ENCODE peak calls at places on chromosomes 4 and X, in six cellular contexts. One of them, this sample, is unnamed.
A peak's percentile ranks its signal among the peaks of the same experiment; 100 is the strongest.

GRCh38 chrX:68365356-68365755 is 67.9 kb downstream of the OPHN1 start:
- DNase-seq in IMR-90: peak; percentile 47
- DNase-seq in H9: no peak
- DNase-seq in trophoblast cell: no peak
- DNase-seq in H1: no peak
- DNase-seq in neuronal stem cell: no peak
- DNase-seq in this sample: peak; percentile 59

GRCh38 chr4:40058121-40058520 is 1.5 kb downstream of the N4BP2 start:
- DNase-seq in IMR-90: no peak
- DNase-seq in H9: no peak
- DNase-seq in trophoblast cell: no peak
- DNase-seq in H1: no peak
- DNase-seq in neuronal stem cell: no peak
- DNase-seq in this sample: no peak

GRCh38 chr4:14874990-14875389 is 127.3 kb upstream of the CPEB2 start:
- DNase-seq in IMR-90: no peak
- DNase-seq in H9: no peak
- DNase-seq in trophoblast cell: no peak
- DNase-seq in H1: no peak
- DNase-seq in neuronal stem cell: no peak
- DNase-seq in this sample: no peak

GRCh38 chr4:54929459-54929858 is 195.9 kb downstream of the KDR start:
- DNase-seq in IMR-90: no peak
- DNase-seq in H9: no peak
- DNase-seq in trophoblast cell: no peak
- DNase-seq in H1: no peak
- DNase-seq in neuronal stem cell: no peak
- DNase-seq in this sample: no peak

GRCh38 chrX:19990225-19990518 is 689 bp downstream of the BCLAF3 start:
- DNase-seq in IMR-90: no peak
- DNase-seq in H9: no peak
- DNase-seq in trophoblast cell: no peak
- DNase-seq in H1: no peak
- DNase-seq in neuronal stem cell: no peak
- DNase-seq in this sample: peak; percentile 5

GRCh38 chr4:2093265-2093664 is 34.1 kb downstream of the NAT8L start:
- DNase-seq in IMR-90: no peak
- DNase-seq in H9: no peak
- DNase-seq in trophoblast cell: no peak
- DNase-seq in H1: no peak
- DNase-seq in neuronal stem cell: no peak
- DNase-seq in this sample: no peak

GRCh38 chr4:142563682-142564291 is 282.3 kb downstream of the INPP4B start:
- DNase-seq in IMR-90: peak; percentile 36
- DNase-seq in H9: no peak
- DNase-seq in trophoblast cell: peak; percentile 34
- DNase-seq in H1: no peak
- DNase-seq in neuronal stem cell: no peak
- DNase-seq in this sample: no peak

GRCh38 chrX:109774706-109775105 is 41.6 kb upstream of the ACSL4 start:
- DNase-seq in IMR-90: peak; percentile 77
- DNase-seq in H9: no peak
- DNase-seq in trophoblast cell: no peak
- DNase-seq in H1: no peak
- DNase-seq in neuronal stem cell: no peak
- DNase-seq in this sample: peak; percentile 76

GRCh38 chrX:40154853-40155616 is 57.3 kb upstream of the BCOR start:
- DNase-seq in IMR-90: peak; percentile 50
- DNase-seq in H9: peak; percentile 75
- DNase-seq in trophoblast cell: peak; percentile 68
- DNase-seq in H1: peak; percentile 52
- DNase-seq in neuronal stem cell: no peak
- DNase-seq in this sample: peak; percentile 77

GRCh38 chrX:41043950-41044349 is 41.3 kb upstream of the USP9X start:
- DNase-seq in IMR-90: peak; percentile 84
- DNase-seq in H9: no peak
- DNase-seq in trophoblast cell: no peak
- DNase-seq in H1: no peak
- DNase-seq in neuronal stem cell: no peak
- DNase-seq in this sample: no peak

GRCh38 chrX:29435396-29435795 is 780.0 kb upstream of the MAGEB2 start:
- DNase-seq in IMR-90: peak; percentile 37
- DNase-seq in H9: no peak
- DNase-seq in trophoblast cell: no peak
- DNase-seq in H1: no peak
- DNase-seq in neuronal stem cell: no peak
- DNase-seq in this sample: peak; percentile 8

GRCh38 chrX:130082244-130083106 is 27.8 kb downstream of the ELF4 start:
- DNase-seq in IMR-90: no peak
- DNase-seq in H9: no peak
- DNase-seq in trophoblast cell: no peak
- DNase-seq in H1: no peak
- DNase-seq in neuronal stem cell: no peak
- DNase-seq in this sample: peak; percentile 46

GRCh38 chrX:133786382-133786781 is 199.0 kb downstream of the GPC3 start:
- DNase-seq in IMR-90: no peak
- DNase-seq in H9: no peak
- DNase-seq in trophoblast cell: no peak
- DNase-seq in H1: no peak
- DNase-seq in neuronal stem cell: no peak
- DNase-seq in this sample: no peak

GRCh38 chrX:143634701-143635442 is 1.0 kb downstream of the SLITRK4 start:
- DNase-seq in IMR-90: no peak
- DNase-seq in H9: peak; percentile 40
- DNase-seq in trophoblast cell: no peak
- DNase-seq in H1: no peak
- DNase-seq in neuronal stem cell: peak; percentile 49
- DNase-seq in this sample: peak; percentile 28

GRCh38 chrX:2497961-2498780 is 2.6 kb downstream of the DHRSX start:
- DNase-seq in IMR-90: peak; percentile 23
- DNase-seq in H9: no peak
- DNase-seq in trophoblast cell: no peak
- DNase-seq in H1: no peak
- DNase-seq in neuronal stem cell: no peak
- DNase-seq in this sample: peak; percentile 49

GRCh38 chr4:157075811-157076577 is at the start of gene GLRB:
- DNase-seq in IMR-90: peak; percentile 11
- DNase-seq in H9: peak; percentile 53
- DNase-seq in trophoblast cell: peak; percentile 9
- DNase-seq in H1: peak; percentile 69
- DNase-seq in neuronal stem cell: peak; percentile 31
- DNase-seq in this sample: peak; percentile 48
- H3K18ac ChIP-seq in IMR-90: peak within 1 kb of the TSS; percentile 74
- H3K18ac ChIP-seq in H9: no peak within 1 kb of the TSS
- H3K18ac ChIP-seq in trophoblast cell: no peak within 1 kb of the TSS
- H3K18ac ChIP-seq in H1: no peak within 1 kb of the TSS
- H3K18ac ChIP-seq in neuronal stem cell: peak within 1 kb of the TSS; percentile 87
- H3K18ac ChIP-seq in this sample: peak within 1 kb of the TSS; percentile 23

DNA sequence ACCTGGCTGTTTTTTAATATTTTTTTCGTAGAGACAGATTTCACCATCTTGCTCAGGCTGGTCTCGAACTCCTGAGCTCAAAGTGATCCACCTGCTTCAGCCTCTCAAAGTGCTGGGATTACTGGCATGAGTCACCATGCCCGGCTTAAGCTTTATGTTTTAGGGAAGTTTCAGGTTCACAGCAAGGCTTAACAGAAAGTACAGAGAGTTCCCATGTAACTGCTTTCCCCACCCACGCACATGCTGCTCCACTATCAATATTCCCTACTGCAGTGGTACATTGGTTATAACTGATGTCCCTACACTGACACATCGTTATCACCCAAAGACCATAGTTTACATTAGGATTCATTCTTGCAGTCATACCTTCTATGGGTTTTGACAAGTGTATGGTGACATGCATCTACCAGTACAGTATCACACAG is 62.7 kb downstream of the PRPS1 start:
- DNase-seq in IMR-90: no peak
- DNase-seq in H9: no peak
- DNase-seq in trophoblast cell: no peak
- DNase-seq in H1: no peak
- DNase-seq in neuronal stem cell: no peak
- DNase-seq in this sample: no peak
- H3K14ac ChIP-seq in IMR-90: no peak overlapping the region
- H3K14ac ChIP-seq in H9: no peak overlapping the region
- H3K14ac ChIP-seq in trophoblast cell: no peak overlapping the region
- H3K14ac ChIP-seq in H1: no peak overlapping the region
- H3K14ac ChIP-seq in neuronal stem cell: no peak overlapping the region
- H3K14ac ChIP-seq in this sample: no peak overlapping the region

GRCh38 chr4:82360298-82361177 is 13.3 kb downstream of the HNRNPD start:
- DNase-seq in IMR-90: peak; percentile 29
- DNase-seq in H9: no peak
- DNase-seq in trophoblast cell: no peak
- DNase-seq in H1: no peak
- DNase-seq in neuronal stem cell: peak; percentile 46
- DNase-seq in this sample: peak; percentile 70

GRCh38 chr4:82367438-82368097 is 6.2 kb downstream of the HNRNPD start:
- DNase-seq in IMR-90: no peak
- DNase-seq in H9: no peak
- DNase-seq in trophoblast cell: no peak
- DNase-seq in H1: no peak
- DNase-seq in neuronal stem cell: no peak
- DNase-seq in this sample: no peak

GRCh38 chr4:82362565-82362964 is 11.2 kb downstream of the HNRNPD start:
- DNase-seq in IMR-90: no peak
- DNase-seq in H9: no peak
- DNase-seq in trophoblast cell: no peak
- DNase-seq in H1: no peak
- DNase-seq in neuronal stem cell: no peak
- DNase-seq in this sample: no peak

GRCh38 chr4:82358773-82359324 is 14.9 kb downstream of the HNRNPD start:
- DNase-seq in IMR-90: no peak
- DNase-seq in H9: no peak
- DNase-seq in trophoblast cell: no peak
- DNase-seq in H1: no peak
- DNase-seq in neuronal stem cell: no peak
- DNase-seq in this sample: no peak

DNA sequence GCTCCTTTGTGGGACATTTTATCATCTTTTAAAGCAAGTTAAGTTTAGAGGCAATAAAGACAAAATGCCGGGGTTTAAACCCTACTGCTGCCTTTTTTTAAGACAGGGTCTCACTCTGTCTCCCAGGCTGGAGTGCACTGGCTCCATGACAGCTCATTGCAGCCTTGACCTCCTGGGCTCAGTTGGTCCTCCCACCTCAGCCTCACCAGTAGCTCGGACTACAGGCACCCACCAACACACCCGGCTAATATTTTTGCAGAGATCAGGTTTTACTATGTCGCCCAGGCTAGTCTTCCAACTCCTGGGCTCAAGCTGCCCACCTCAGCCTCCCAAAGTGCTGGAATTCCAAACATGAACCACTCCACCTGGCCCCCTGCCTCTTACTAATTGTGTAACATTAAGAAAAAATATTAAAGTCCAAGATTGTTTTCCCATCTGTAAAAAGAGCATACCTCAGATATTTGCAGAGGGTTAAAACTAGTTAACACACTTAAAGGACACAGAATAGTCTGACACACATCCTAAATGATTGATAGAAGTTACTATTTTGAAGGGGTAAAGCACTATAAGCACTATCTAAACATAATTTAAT is 9.8 kb downstream of the HNRNPD start:
- DNase-seq in IMR-90: no peak
- DNase-seq in H9: no peak
- DNase-seq in trophoblast cell: no peak
- DNase-seq in H1: no peak
- DNase-seq in neuronal stem cell: no peak
- DNase-seq in this sample: no peak
- H3K4me1 ChIP-seq in IMR-90: peaks cover 7% of the 10 kb centered on the region
- H3K4me1 ChIP-seq in H9: peaks cover 3% of the 10 kb centered on the region
- H3K4me1 ChIP-seq in trophoblast cell: no peaks in the 10 kb centered on the region
- H3K4me1 ChIP-seq in H1: no peaks in the 10 kb centered on the region
- H3K4me1 ChIP-seq in neuronal stem cell: peaks cover 8% of the 10 kb centered on the region
- H3K4me1 ChIP-seq in this sample: peaks cover 10% of the 10 kb centered on the region

GRCh38 chr4:147117400-147117799 is 171.7 kb upstream of the TTC29 start:
- DNase-seq in IMR-90: no peak
- DNase-seq in H9: no peak
- DNase-seq in trophoblast cell: no peak
- DNase-seq in H1: no peak
- DNase-seq in neuronal stem cell: no peak
- DNase-seq in this sample: peak; percentile 17
- H3K18ac ChIP-seq in IMR-90: peak overlapping the region; percentile 17
- H3K18ac ChIP-seq in H9: no peak overlapping the region
- H3K18ac ChIP-seq in trophoblast cell: no peak overlapping the region
- H3K18ac ChIP-seq in H1: no peak overlapping the region
- H3K18ac ChIP-seq in neuronal stem cell: no peak overlapping the region
- H3K18ac ChIP-seq in this sample: peak overlapping the region; percentile 73

GRCh38 chr4:123940604-123941003 is 544.0 kb downstream of the SPRY1 start:
- DNase-seq in IMR-90: no peak
- DNase-seq in H9: no peak
- DNase-seq in trophoblast cell: no peak
- DNase-seq in H1: no peak
- DNase-seq in neuronal stem cell: no peak
- DNase-seq in this sample: no peak
- H3K14ac ChIP-seq in IMR-90: no peak overlapping the region
- H3K14ac ChIP-seq in H9: no peak overlapping the region
- H3K14ac ChIP-seq in trophoblast cell: no peak overlapping the region
- H3K14ac ChIP-seq in H1: no peak overlapping the region
- H3K14ac ChIP-seq in neuronal stem cell: no peak overlapping the region
- H3K14ac ChIP-seq in this sample: no peak overlapping the region

DNA sequence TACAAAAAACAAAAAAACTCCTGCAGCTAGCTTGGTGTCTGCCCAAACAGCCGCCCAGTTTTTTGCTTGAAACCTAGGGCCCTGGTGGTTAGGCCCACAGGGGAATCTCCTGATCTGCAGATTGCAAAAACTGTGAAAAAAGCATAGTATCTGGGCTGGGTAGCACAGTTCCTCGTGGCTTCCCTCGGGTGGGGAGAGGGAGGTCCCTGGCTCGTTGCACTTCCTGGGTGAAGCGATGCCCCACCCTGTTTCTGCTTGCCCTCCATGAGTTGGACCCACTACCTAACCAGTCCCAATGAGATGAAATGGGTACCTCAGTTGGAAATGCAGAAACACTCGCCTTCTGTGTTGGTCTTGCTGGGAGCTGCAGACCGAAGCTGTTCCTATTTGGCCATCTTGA is 18.6 kb upstream of the BRWD3 start:
- DNase-seq in IMR-90: no peak
- DNase-seq in H9: no peak
- DNase-seq in trophoblast cell: no peak
- DNase-seq in H1: no peak
- DNase-seq in neuronal stem cell: no peak
- DNase-seq in this sample: no peak
- H3K4me1 ChIP-seq in IMR-90: no peaks in the 10 kb centered on the region
- H3K4me1 ChIP-seq in H9: no peaks in the 10 kb centered on the region
- H3K4me1 ChIP-seq in trophoblast cell: no peaks in the 10 kb centered on the region
- H3K4me1 ChIP-seq in H1: no peaks in the 10 kb centered on the region
- H3K4me1 ChIP-seq in neuronal stem cell: no peaks in the 10 kb centered on the region
- H3K4me1 ChIP-seq in this sample: no peaks in the 10 kb centered on the region

DNA sequence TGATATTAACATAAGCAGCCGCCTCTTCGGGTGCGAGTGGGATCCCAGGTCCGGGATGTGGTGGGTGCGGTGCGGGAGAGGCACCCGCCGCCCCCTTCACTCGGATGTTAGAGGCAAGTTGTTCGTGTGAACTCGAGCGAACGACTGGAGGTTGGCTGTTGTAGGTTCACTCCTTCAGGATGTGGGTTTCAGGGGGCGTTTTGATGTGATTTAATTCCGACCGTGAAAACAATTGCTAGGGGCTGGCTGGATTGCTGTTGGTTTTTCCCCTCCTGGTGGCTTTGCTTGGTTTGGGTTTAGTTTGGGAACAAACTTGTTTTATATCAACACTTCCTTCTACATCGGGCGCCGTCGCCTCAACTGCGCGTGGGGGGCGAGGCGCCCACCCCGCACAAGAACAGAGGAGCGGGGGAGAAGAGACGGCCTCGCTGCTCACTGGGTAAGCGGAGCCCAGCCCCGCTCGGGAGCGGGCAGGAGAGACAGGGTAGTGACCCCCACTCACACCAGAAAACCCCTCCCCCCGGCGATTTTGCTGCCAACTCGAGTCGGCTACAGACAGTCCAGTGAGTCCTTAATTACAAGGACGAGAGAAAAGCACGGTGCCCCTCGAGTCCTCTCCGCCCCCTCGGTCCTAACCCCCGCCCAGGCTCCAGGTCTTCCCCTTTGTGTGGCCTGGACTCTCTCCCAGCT is 3.0 kb upstream of the LEF1 start:
- DNase-seq in IMR-90: no peak
- DNase-seq in H9: peak; percentile 57
- DNase-seq in trophoblast cell: no peak
- DNase-seq in H1: peak; percentile 69
- DNase-seq in neuronal stem cell: peak; percentile 40
- DNase-seq in this sample: peak; percentile 34
- H3K18ac ChIP-seq in IMR-90: no peak overlapping the region
- H3K18ac ChIP-seq in H9: no peak overlapping the region
- H3K18ac ChIP-seq in trophoblast cell: no peak overlapping the region
- H3K18ac ChIP-seq in H1: no peak overlapping the region
- H3K18ac ChIP-seq in neuronal stem cell: peak overlapping the region; percentile 97
- H3K18ac ChIP-seq in this sample: peak overlapping the region; percentile 19